ENCODE peak calls at places on chromosomes 2 and 18, in five cellular contexts. One of them, this sample, is unnamed.

GRCh38 chr2:128467321-128467901 is 148.7 kb upstream of the HS6ST1 start:
- DNase-seq in endothelial cell of umbilical vein: no peak
- DNase-seq in AG09309: no peak
- DNase-seq in kidney epithelial cell: no peak
- DNase-seq in transverse colon: no peak
- DNase-seq in this sample: no peak

GRCh38 chr18:24731981-24732380 is 271.5 kb downstream of the HRH4 start:
- DNase-seq in endothelial cell of umbilical vein: no peak
- DNase-seq in kidney epithelial cell: no peak
- DNase-seq in transverse colon: no peak
- DNase-seq in AG09309: no peak
- DNase-seq in this sample: no peak

GRCh38 chr2:226797989-226798421 is 1.6 kb downstream of the IRS1 start:
- DNase-seq in kidney epithelial cell: no peak
- DNase-seq in AG09309: no peak
- DNase-seq in endothelial cell of umbilical vein: no peak
- DNase-seq in transverse colon: no peak
- DNase-seq in this sample: no peak

GRCh38 chr2:15383695-15384350 is 177.3 kb downstream of the NBAS start:
- DNase-seq in kidney epithelial cell: no peak
- DNase-seq in endothelial cell of umbilical vein: no peak
- DNase-seq in AG09309: no peak
- DNase-seq in transverse colon: no peak
- DNase-seq in this sample: no peak

GRCh38 chr2:186887107-186888090 is 38.4 kb upstream of the ZSWIM2 start:
- DNase-seq in kidney epithelial cell: no peak
- DNase-seq in endothelial cell of umbilical vein: peak; percentile 41
- DNase-seq in AG09309: no peak
- DNase-seq in transverse colon: no peak
- DNase-seq in this sample: no peak

GRCh38 chr2:171159326-171160118 is 1.2 kb downstream of the TLK1 start:
- DNase-seq in endothelial cell of umbilical vein: peak; percentile 83
- DNase-seq in AG09309: peak; percentile 66
- DNase-seq in transverse colon: peak; percentile 49
- DNase-seq in kidney epithelial cell: no peak
- DNase-seq in this sample: peak; percentile 50

GRCh38 chr2:15939854-15940660 is at the start of gene MYCN:
- DNase-seq in kidney epithelial cell: no peak
- DNase-seq in AG09309: no peak
- DNase-seq in endothelial cell of umbilical vein: peak; percentile 59
- DNase-seq in transverse colon: peak; percentile 42
- DNase-seq in this sample: peak; percentile 85

GRCh38 chr2:161352718-161353117 is 44.5 kb downstream of the PSMD14 start:
- DNase-seq in transverse colon: no peak
- DNase-seq in kidney epithelial cell: no peak
- DNase-seq in AG09309: no peak
- DNase-seq in endothelial cell of umbilical vein: no peak
- DNase-seq in this sample: no peak

GRCh38 chr2:100293341-100294161 is 28.8 kb downstream of the LONRF2 start:
- DNase-seq in AG09309: no peak
- DNase-seq in endothelial cell of umbilical vein: no peak
- DNase-seq in transverse colon: no peak
- DNase-seq in kidney epithelial cell: no peak
- DNase-seq in this sample: no peak

GRCh38 chr2:222731183-222731582 is 59.7 kb downstream of the MOGAT1 start:
- DNase-seq in kidney epithelial cell: no peak
- DNase-seq in transverse colon: no peak
- DNase-seq in endothelial cell of umbilical vein: no peak
- DNase-seq in AG09309: no peak
- DNase-seq in this sample: no peak

DNA sequence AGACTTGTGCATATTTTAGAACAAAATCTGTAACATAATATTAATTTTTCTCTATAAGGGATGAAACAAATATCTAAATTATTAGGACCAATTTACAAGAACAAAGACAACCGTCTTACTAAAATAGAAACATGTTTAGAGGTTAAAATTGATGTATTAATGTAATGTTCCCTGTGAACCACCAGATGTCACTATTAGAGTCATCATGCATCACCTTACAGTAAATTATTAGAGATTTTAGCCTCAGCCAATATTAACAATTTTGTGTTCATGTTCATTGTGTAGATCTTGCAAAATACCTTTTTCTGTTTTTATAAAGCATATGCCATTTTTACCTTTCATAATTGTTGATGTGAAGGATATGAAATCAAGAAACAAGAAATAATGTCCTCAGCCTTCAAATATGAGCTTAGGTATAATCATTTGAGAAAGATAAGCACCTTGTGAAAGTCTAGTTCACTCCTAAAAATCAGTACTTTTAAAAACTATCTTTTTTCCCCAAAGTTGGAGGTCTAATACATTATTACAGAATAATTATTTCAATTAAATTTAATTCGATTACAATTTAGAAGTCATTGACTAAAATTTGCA is 344.3 kb upstream of the KCNH7 start:
- DNase-seq in AG09309: no peak
- DNase-seq in kidney epithelial cell: no peak
- DNase-seq in endothelial cell of umbilical vein: peak; percentile 35
- DNase-seq in transverse colon: no peak
- DNase-seq in this sample: no peak
- TF ChIP-seq CTCF in AG09309: peak; percentile 38
- TF ChIP-seq CTCF in kidney epithelial cell: peak; percentile 50
- TF ChIP-seq CTCF in endothelial cell of umbilical vein: peak; percentile 38
- TF ChIP-seq CTCF in transverse colon: no peak
- TF ChIP-seq CTCF in this sample: peak; percentile 80

DNA sequence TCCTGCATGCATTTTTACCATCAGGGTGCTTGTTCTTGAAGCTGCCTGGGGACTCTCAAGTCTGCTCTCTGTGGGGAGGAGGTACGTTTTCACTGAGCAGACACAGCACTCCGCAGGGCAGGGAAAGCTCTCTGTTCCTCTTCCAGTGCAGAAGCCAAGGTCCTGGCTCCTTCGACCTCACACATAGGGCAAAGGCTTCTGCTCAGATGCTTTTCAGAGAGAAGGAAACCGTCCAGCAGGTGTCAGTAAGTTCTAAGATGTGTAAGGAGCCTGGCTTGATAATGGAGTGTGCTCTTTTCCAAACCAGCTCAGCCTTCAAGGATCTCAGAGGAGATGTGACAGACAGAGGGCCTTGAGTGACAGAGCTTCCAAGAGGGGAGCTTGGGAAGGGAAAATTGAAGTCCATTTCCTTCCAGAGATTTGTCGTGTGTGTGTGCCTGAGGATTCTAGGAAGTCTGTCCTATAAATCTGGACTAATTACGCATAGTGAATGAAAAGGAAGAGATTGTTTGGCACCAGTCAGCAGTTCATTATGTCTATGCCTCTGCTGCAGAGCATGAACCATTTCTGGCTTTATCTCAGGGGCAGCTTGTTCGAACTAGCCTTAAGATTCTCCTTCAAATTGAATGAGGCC is 67.4 kb upstream of the UPP2 start:
- DNase-seq in kidney epithelial cell: peak; percentile 47
- DNase-seq in transverse colon: peak; percentile 54
- DNase-seq in AG09309: peak; percentile 27
- DNase-seq in endothelial cell of umbilical vein: peak; percentile 51
- DNase-seq in this sample: peak; percentile 31
- TF ChIP-seq CTCF in kidney epithelial cell: peak; percentile 58
- TF ChIP-seq CTCF in transverse colon: peak; percentile 62
- TF ChIP-seq CTCF in AG09309: peak; percentile 73
- TF ChIP-seq CTCF in endothelial cell of umbilical vein: peak; percentile 45
- TF ChIP-seq CTCF in this sample: peak; percentile 73

DNA sequence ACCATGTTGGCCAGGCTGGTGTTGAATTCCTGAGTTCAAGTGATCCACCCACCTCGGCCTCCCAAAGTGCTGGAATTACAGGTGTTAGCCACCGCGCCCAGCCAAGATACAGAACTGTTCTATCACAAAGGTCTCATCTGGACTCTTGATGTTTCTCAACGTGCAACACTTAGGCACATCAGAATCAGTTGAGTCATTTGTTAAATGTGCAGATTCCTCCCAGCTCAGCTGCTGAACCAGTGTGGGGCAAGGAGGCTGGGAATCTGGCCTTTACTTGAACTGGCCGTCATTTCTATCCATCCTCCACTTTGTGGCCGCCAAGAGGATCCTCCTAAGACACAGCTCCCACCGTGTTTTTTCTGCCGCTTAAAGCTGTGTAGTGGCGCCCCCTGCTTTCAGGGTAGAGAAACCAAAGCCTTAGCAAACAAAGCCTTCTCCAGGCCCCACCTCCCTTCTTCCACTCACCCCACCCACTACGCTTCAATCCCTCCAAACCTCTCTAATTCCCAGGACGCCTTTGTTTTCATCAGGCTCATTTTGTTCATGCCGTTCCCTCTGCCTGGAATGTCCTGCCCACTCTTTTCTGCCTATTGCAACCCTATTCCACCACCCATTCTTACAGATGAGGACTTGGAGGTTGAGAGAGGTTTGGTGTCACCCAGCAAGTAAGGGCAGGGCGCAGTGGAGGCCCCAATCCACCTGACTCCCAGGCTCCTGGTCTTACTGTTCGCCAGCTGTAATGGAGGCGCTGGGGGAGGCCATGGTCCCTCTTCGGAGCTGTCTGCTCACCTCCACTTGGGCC is 776 bp upstream of the SPEG start:
- DNase-seq in AG09309: no peak
- DNase-seq in endothelial cell of umbilical vein: no peak
- DNase-seq in transverse colon: peak; percentile 57
- DNase-seq in kidney epithelial cell: no peak
- DNase-seq in this sample: no peak
- TF ChIP-seq CTCF in AG09309: peak; percentile 48
- TF ChIP-seq CTCF in endothelial cell of umbilical vein: peak; percentile 39
- TF ChIP-seq CTCF in transverse colon: peak; percentile 48
- TF ChIP-seq CTCF in kidney epithelial cell: peak; percentile 57
- TF ChIP-seq CTCF in this sample: peak; percentile 49

DNA sequence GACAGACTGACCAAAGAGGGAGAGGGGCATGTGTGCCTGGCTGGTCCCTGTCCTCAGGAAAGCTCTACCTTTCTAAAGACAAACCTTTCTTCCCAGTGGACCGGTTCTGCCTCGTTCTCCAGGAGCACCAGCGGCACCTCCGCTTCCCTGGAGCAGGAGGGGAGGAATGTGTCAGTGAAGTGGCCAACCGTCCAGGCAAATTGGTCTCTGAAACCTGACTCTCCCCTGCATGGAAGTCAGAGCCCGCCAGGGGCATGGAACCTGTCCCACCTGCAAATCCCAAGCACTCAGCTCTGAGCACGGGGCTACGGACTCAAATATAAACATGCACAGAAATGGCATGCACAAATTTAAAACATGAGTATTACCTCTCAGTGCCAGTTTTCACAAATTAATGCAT is 62.9 kb downstream of the COL6A3 start:
- DNase-seq in endothelial cell of umbilical vein: no peak
- DNase-seq in transverse colon: no peak
- DNase-seq in AG09309: no peak
- DNase-seq in kidney epithelial cell: no peak
- DNase-seq in this sample: no peak
- TF ChIP-seq CTCF in endothelial cell of umbilical vein: no peak
- TF ChIP-seq CTCF in transverse colon: no peak
- TF ChIP-seq CTCF in AG09309: no peak
- TF ChIP-seq CTCF in kidney epithelial cell: no peak
- TF ChIP-seq CTCF in this sample: no peak

This sample was measured in neural crest cell.